ENCODE peak calls at places on chromosome 14, in six cellular contexts. One of them, this sample, is unnamed.

GRCh38 chr14:23323838-23324454 is 2.7 kb downstream of the PABPN1 start:
- DNase-seq in H1: peak
- DNase-seq in GM12878: no peak
- DNase-seq in K562: no peak
- DNase-seq in GM12892: no peak
- DNase-seq in GM12891: no peak
- DNase-seq in this sample: no peak

GRCh38 chr14:53450871-53451270 is 297.7 kb upstream of the DDHD1 start:
- DNase-seq in K562: no peak
- DNase-seq in GM12878: no peak
- DNase-seq in GM12892: no peak
- DNase-seq in H1: no peak
- DNase-seq in GM12891: no peak
- DNase-seq in this sample: no peak

GRCh38 chr14:32567543-32568384 is 238.7 kb downstream of the AKAP6 start:
- DNase-seq in K562: no peak
- DNase-seq in GM12878: no peak
- DNase-seq in GM12891: no peak
- DNase-seq in H1: no peak
- DNase-seq in GM12892: no peak
- DNase-seq in this sample: no peak

GRCh38 chr14:23057757-23058653 is 685 bp upstream of the CDH24 start:
- DNase-seq in GM12891: peak
- DNase-seq in K562: peak
- DNase-seq in H1: peak
- DNase-seq in GM12892: peak
- DNase-seq in GM12878: peak
- DNase-seq in this sample: peak

GRCh38 chr14:37665951-37666350 is 70.5 kb downstream of the TTC6 start:
- DNase-seq in GM12891: no peak
- DNase-seq in GM12892: no peak
- DNase-seq in GM12878: no peak
- DNase-seq in K562: no peak
- DNase-seq in H1: no peak
- DNase-seq in this sample: no peak

GRCh38 chr14:99158150-99158549 is 113.8 kb downstream of the BCL11B start:
- DNase-seq in GM12878: no peak
- DNase-seq in GM12892: no peak
- DNase-seq in H1: no peak
- DNase-seq in K562: no peak
- DNase-seq in GM12891: no peak
- DNase-seq in this sample: no peak

GRCh38 chr14:101505216-101505970 is 55.9 kb upstream of the DIO3 start:
- DNase-seq in GM12891: no peak
- DNase-seq in GM12892: peak
- DNase-seq in H1: no peak
- DNase-seq in K562: no peak
- DNase-seq in GM12878: no peak
- DNase-seq in this sample: no peak

GRCh38 chr14:31164115-31164514 is 43.5 kb downstream of the HECTD1 start:
- DNase-seq in GM12892: no peak
- DNase-seq in K562: no peak
- DNase-seq in GM12878: no peak
- DNase-seq in H1: no peak
- DNase-seq in GM12891: no peak
- DNase-seq in this sample: no peak

GRCh38 chr14:78319411-78319810 is 149.2 kb downstream of the NRXN3 start:
- DNase-seq in GM12891: no peak
- DNase-seq in K562: peak
- DNase-seq in H1: no peak
- DNase-seq in GM12892: no peak
- DNase-seq in GM12878: no peak
- DNase-seq in this sample: no peak

GRCh38 chr14:86788229-86788628 is 1204.8 kb downstream of the GALC start:
- DNase-seq in H1: no peak
- DNase-seq in GM12891: no peak
- DNase-seq in GM12878: no peak
- DNase-seq in GM12892: no peak
- DNase-seq in K562: no peak
- DNase-seq in this sample: no peak

GRCh38 chr14:53360821-53361220 is 207.7 kb upstream of the DDHD1 start:
- DNase-seq in H1: no peak
- DNase-seq in GM12892: no peak
- DNase-seq in K562: no peak
- DNase-seq in GM12878: no peak
- DNase-seq in GM12891: no peak
- DNase-seq in this sample: no peak

GRCh38 chr14:72706485-72706884 is 187.4 kb downstream of the DPF3 start:
- DNase-seq in GM12891: no peak
- DNase-seq in GM12892: no peak
- DNase-seq in H1: no peak
- DNase-seq in GM12878: no peak
- DNase-seq in K562: no peak
- DNase-seq in this sample: no peak

GRCh38 chr14:30445852-30446251 is 113.1 kb upstream of the G2E3 start:
- DNase-seq in GM12878: no peak
- DNase-seq in K562: no peak
- DNase-seq in GM12891: no peak
- DNase-seq in H1: no peak
- DNase-seq in GM12892: no peak
- DNase-seq in this sample: no peak

GRCh38 chr14:103404920-103405319 is 19.7 kb downstream of the MARK3 start:
- DNase-seq in GM12878: no peak
- DNase-seq in GM12891: no peak
- DNase-seq in K562: no peak
- DNase-seq in H1: no peak
- DNase-seq in GM12892: no peak
- DNase-seq in this sample: no peak

GRCh38 chr14:37595809-37596595 is 573 bp downstream of the TTC6 start:
- DNase-seq in GM12878: no peak
- DNase-seq in GM12891: no peak
- DNase-seq in H1: peak
- DNase-seq in GM12892: no peak
- DNase-seq in K562: peak
- DNase-seq in this sample: no peak

GRCh38 chr14:81235096-81235495 is 14.3 kb upstream of the GTF2A1 start:
- DNase-seq in K562: no peak
- DNase-seq in GM12892: no peak
- DNase-seq in H1: no peak
- DNase-seq in GM12891: no peak
- DNase-seq in GM12878: no peak
- DNase-seq in this sample: no peak

GRCh38 chr14:76918176-76918750 is 92.1 kb downstream of the LRRC74A start:
- DNase-seq in K562: peak
- DNase-seq in GM12891: no peak
- DNase-seq in H1: no peak
- DNase-seq in GM12892: no peak
- DNase-seq in GM12878: no peak
- DNase-seq in this sample: peak

GRCh38 chr14:99986416-99986815 is 78.8 kb upstream of the EVL start:
- DNase-seq in H1: no peak
- DNase-seq in GM12892: no peak
- DNase-seq in GM12878: no peak
- DNase-seq in K562: no peak
- DNase-seq in GM12891: no peak
- DNase-seq in this sample: no peak

GRCh38 chr14:25837431-25837950 is 760.3 kb downstream of the NOVA1 start:
- DNase-seq in K562: no peak
- DNase-seq in GM12891: no peak
- DNase-seq in GM12892: no peak
- DNase-seq in GM12878: no peak
- DNase-seq in H1: no peak
- DNase-seq in this sample: no peak

GRCh38 chr14:59098377-59098776 is 90.1 kb upstream of the DAAM1 start:
- DNase-seq in K562: no peak
- DNase-seq in GM12878: no peak
- DNase-seq in GM12891: no peak
- DNase-seq in GM12892: no peak
- DNase-seq in H1: no peak
- DNase-seq in this sample: no peak

GRCh38 chr14:38616959-38617358 is 361.1 kb upstream of the CLEC14A start:
- DNase-seq in H1: no peak
- DNase-seq in GM12878: no peak
- DNase-seq in GM12891: no peak
- DNase-seq in K562: no peak
- DNase-seq in GM12892: no peak
- DNase-seq in this sample: no peak

GRCh38 chr14:23034498-23035302 is at the start of gene PSMB5:
- DNase-seq in GM12878: peak
- DNase-seq in GM12892: peak
- DNase-seq in GM12891: peak
- DNase-seq in H1: peak
- DNase-seq in K562: peak
- DNase-seq in this sample: peak

GRCh38 chr14:53948181-53948884 is 8.3 kb downstream of the BMP4 start:
- DNase-seq in GM12892: no peak
- DNase-seq in GM12891: no peak
- DNase-seq in GM12878: no peak
- DNase-seq in H1: no peak
- DNase-seq in K562: no peak
- DNase-seq in this sample: no peak

GRCh38 chr14:103332143-103332919 is 1.7 kb upstream of the EIF5 start:
- DNase-seq in GM12878: no peak
- DNase-seq in H1: no peak
- DNase-seq in GM12892: no peak
- DNase-seq in GM12891: no peak
- DNase-seq in K562: no peak
- DNase-seq in this sample: no peak

GRCh38 chr14:106691601-106692291 is 1165.4 kb downstream of the TMEM121 start:
- DNase-seq in GM12878: peak
- DNase-seq in GM12892: peak
- DNase-seq in H1: peak
- DNase-seq in K562: peak
- DNase-seq in GM12891: peak
- DNase-seq in this sample: peak

GRCh38 chr14:64060648-64061096 is 207.9 kb downstream of the SYNE2 start:
- DNase-seq in H1: peak
- DNase-seq in GM12878: no peak
- DNase-seq in GM12892: no peak
- DNase-seq in GM12891: no peak
- DNase-seq in K562: peak
- DNase-seq in this sample: no peak
- TF ChIP-seq TAF1 in H1: peak
- TF ChIP-seq TAF1 in GM12878: no peak
- TF ChIP-seq TAF1 in GM12892: no peak
- TF ChIP-seq TAF1 in GM12891: no peak
- TF ChIP-seq TAF1 in K562: no peak
- TF ChIP-seq TAF1 in this sample: no peak

DNA sequence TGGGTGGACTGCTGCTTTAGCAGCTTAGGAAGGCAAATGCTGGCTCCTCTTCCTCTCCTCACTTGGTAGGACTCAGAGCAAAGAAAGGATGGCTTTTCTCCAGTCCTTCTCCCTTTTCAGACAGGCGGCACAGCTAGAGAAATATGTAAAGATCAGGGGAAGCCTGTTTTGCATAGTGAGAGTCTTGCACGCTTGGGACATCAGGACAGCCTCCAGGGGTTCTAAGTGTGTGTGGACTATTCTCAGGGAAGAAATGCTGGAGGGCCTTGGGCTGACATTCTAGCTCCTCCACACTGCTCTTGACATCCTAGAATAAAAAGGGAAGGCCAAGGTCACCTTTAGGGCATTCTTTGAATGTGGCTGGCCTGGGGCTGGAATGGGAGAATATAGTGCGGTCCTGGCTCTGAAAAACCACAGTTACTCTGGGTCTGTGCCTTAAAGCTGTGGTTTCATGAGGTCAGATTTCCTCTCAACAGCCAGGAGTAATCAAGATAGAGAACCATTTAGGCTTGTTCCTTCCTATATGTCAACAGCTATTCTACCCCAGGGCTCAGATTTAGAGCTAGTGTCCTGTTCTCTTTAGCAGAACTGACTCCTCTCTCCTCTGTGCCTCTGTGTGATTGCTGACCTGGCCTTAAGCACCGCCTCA is 24.3 kb downstream of the CMA1 start:
- DNase-seq in K562: no peak
- DNase-seq in GM12891: no peak
- DNase-seq in H1: no peak
- DNase-seq in GM12878: no peak
- DNase-seq in GM12892: no peak
- DNase-seq in this sample: no peak
- TF ChIP-seq TAF1 in K562: no peak
- TF ChIP-seq TAF1 in GM12891: no peak
- TF ChIP-seq TAF1 in H1: no peak
- TF ChIP-seq TAF1 in GM12878: no peak
- TF ChIP-seq TAF1 in GM12892: no peak
- TF ChIP-seq TAF1 in this sample: no peak

DNA sequence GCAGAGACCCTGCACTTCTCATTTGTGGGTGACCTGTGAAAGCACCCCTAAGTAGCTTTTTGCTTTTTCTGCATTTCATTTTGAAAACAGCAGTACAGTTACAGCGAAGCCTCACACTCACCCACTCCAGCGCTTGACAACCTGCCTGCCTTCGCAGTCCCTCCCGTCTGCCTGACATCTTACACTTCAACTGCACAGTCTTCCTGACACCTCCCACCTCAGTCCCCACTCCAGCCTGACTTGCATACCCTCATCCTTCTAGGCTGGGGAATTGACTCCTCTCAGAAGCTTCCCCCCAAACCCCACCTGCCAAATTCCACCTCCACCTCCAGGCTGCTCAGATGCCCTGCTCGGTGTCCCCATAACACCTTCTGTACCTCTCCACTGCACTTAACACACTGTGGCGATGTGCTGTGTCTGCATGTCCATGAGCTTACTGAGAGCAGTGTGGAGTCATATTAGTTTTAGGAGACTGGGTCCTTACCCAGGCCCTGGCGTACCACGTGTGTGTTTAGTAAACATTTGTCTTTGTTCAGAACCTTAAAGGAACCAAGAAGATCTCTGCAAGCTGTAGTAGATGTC is 159.4 kb downstream of the PRKCH start:
- DNase-seq in GM12891: no peak
- DNase-seq in K562: no peak
- DNase-seq in GM12892: no peak
- DNase-seq in GM12878: no peak
- DNase-seq in H1: no peak
- DNase-seq in this sample: no peak
- TF ChIP-seq TAF1 in GM12891: no peak
- TF ChIP-seq TAF1 in K562: no peak
- TF ChIP-seq TAF1 in GM12892: no peak
- TF ChIP-seq TAF1 in GM12878: no peak
- TF ChIP-seq TAF1 in H1: no peak
- TF ChIP-seq TAF1 in this sample: no peak

GRCh38 chr14:20435454-20436362 is at the start of gene KLHL33:
- DNase-seq in GM12892: no peak
- DNase-seq in GM12891: no peak
- DNase-seq in GM12878: no peak
- DNase-seq in K562: no peak
- DNase-seq in H1: no peak
- DNase-seq in this sample: no peak

GRCh38 chr14:20429801-20430669 is 5.9 kb downstream of the KLHL33 start:
- DNase-seq in GM12878: no peak
- DNase-seq in GM12892: no peak
- DNase-seq in GM12891: no peak
- DNase-seq in K562: peak
- DNase-seq in H1: no peak
- DNase-seq in this sample: no peak

GRCh38 chr14:20436363-20436755 is 393 bp upstream of the KLHL33 start:
- DNase-seq in GM12892: no peak
- DNase-seq in K562: no peak
- DNase-seq in H1: no peak
- DNase-seq in GM12891: no peak
- DNase-seq in GM12878: no peak
- DNase-seq in this sample: no peak

GRCh38 chr14:20438664-20439063 is 2.7 kb upstream of the KLHL33 start:
- DNase-seq in GM12878: no peak
- DNase-seq in GM12892: no peak
- DNase-seq in GM12891: no peak
- DNase-seq in H1: no peak
- DNase-seq in K562: no peak
- DNase-seq in this sample: no peak

GRCh38 chr14:20434701-20435453 is 1.1 kb downstream of the KLHL33 start:
- DNase-seq in K562: no peak
- DNase-seq in GM12878: no peak
- DNase-seq in GM12891: no peak
- DNase-seq in H1: peak
- DNase-seq in GM12892: no peak
- DNase-seq in this sample: no peak
- TF ChIP-seq TAF1 in K562: no peak
- TF ChIP-seq TAF1 in GM12878: no peak
- TF ChIP-seq TAF1 in GM12891: no peak
- TF ChIP-seq TAF1 in H1: no peak
- TF ChIP-seq TAF1 in GM12892: no peak
- TF ChIP-seq TAF1 in this sample: no peak